ENCODE peak calls at places on chromosomes 5 and 9, in nine cellular contexts. B is stomach; R is DND-41; W is CD8-positive, alpha-beta memory T cell; E is mammary epithelial cell; Z is right cardiac atrium; A is CD8-positive, alpha-beta T cell; S is esophagus squamous epithelium; P is heart right ventricle. Q is an unnamed sample. For H3K9me3 and H3K4me1, the result is how much of the 10 kb centered on the place peaks cover.

GRCh38 chr5:155616779-155617392 is 603.3 kb downstream of the KIF4B start:
- DNase-seq in B (peak), R (peak), W (peak), E (peak), Z (peak), A (peak), S (no peak), P (peak), Q (peak)

GRCh38 chr5:17340816-17341215 is 123.4 kb downstream of the BASP1 start:
- DNase-seq in B (no peak), R (no peak), W (no peak), E (no peak), Z (no peak), A (no peak), S (no peak), P (no peak), Q (no peak)

GRCh38 chr9:37337301-37337905 is 85.1 kb upstream of the GRHPR start:
- DNase-seq in B (no peak), R (no peak), W (no peak), E (no peak), Z (no peak), A (no peak), S (no peak), P (no peak), Q (peak)

GRCh38 chr5:142421158-142421617 is 96.4 kb upstream of the SPRY4 start:
- DNase-seq in B (no peak), R (no peak), W (no peak), E (no peak), Z (no peak), A (no peak), S (no peak), P (no peak), Q (peak)

GRCh38 chr5:115785395-115786009 is 31.0 kb downstream of the CDO1 start:
- DNase-seq in B (no peak), R (no peak), W (no peak), E (no peak), Z (no peak), A (no peak), S (no peak), P (no peak), Q (no peak)

GRCh38 chr5:78763659-78764189 is 115.2 kb upstream of the LHFPL2 start:
- DNase-seq in B (no peak), R (no peak), W (no peak), E (no peak), Z (no peak), A (no peak), S (no peak), P (no peak), Q (no peak)

GRCh38 chr9:74444389-74444788 is 52.7 kb upstream of the RORB start:
- DNase-seq in B (no peak), R (no peak), W (no peak), E (no peak), Z (no peak), A (no peak), S (no peak), P (peak), Q (no peak)

GRCh38 chr5:139574641-139575312 is 13.6 kb downstream of the UBE2D2 start:
- DNase-seq in B (no peak), R (peak), W (peak), E (no peak), Z (no peak), A (peak), S (no peak), P (no peak), Q (peak)

GRCh38 chr9:68416891-68417570 is 60.6 kb downstream of the PGM5 start:
- DNase-seq in B (no peak), R (peak), W (no peak), E (peak), Z (no peak), A (no peak), S (no peak), P (no peak), Q (peak)

GRCh38 chr5:151125421-151125820 is 32.2 kb downstream of the ANXA6 start:
- DNase-seq in B (no peak), R (no peak), W (peak), E (no peak), Z (no peak), A (no peak), S (no peak), P (no peak), Q (no peak)

GRCh38 chr5:151923865-151924264 is 786 bp downstream of the GLRA1 start:
- DNase-seq in B (no peak), R (no peak), W (no peak), E (peak), Z (no peak), A (no peak), S (no peak), P (no peak), Q (no peak)

GRCh38 chr5:123813937-123814624 is 302.1 kb downstream of the CSNK1G3 start:
- DNase-seq in B (no peak), R (no peak), W (no peak), E (peak), Z (no peak), A (no peak), S (no peak), P (no peak), Q (peak)

DNA sequence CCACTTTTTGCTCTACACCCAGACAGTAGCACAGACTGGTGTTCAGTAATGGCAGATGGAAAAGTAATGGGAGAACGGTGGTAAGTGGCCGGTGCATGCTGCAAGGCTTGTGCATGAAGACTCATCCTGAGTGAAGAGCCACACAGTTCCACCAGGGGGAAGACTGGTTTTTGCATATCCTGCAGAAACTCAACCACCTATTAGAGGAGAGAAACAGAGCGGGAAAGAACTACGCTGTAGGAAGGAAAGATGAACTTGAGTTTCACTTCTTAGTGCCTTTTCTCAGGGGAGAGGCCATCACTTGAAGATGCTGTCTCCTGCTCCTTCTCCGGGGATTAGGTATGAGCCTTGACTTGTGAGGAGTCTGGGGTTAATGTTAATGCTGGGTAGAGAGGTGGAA is 9.4 kb upstream of the PRSS3 start:
- DNase-seq in B (no peak), R (no peak), W (no peak), E (no peak), Z (no peak), A (no peak), S (no peak), P (no peak), Q (no peak)
- H3K9me3 ChIP-seq in B (under half), R (under half), W (under half), E (under half), Z (under half), A (under half), S (under half), P (under half), Q (under half)

DNA sequence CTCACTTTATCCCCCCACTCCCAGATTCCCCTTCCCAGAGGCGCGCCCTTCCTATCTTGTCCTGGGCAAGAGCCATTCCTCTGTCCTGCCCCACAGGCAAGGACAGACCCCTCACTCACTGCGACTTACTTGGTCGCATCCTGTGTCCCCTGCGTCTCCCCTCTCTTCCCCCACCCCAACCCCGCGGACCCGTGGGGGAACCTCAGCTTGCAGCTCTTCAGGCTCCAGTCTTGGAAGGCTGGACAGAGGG is 542 bp downstream of the GGTA1 start:
- DNase-seq in B (no peak), R (no peak), W (no peak), E (no peak), Z (no peak), A (no peak), S (no peak), P (no peak), Q (no peak)
- H3K4me1 ChIP-seq in B (under half), R (under half), W (under half), E (under half), Z (under half), A (under half), S (under half), P (under half), Q (under half)

GRCh38 chr9:7316967-7317366 is 482.6 kb downstream of the DMAC1 start:
- DNase-seq in B (no peak), R (no peak), W (no peak), E (no peak), Z (no peak), A (no peak), S (no peak), P (no peak), Q (no peak)
- H3K27ac ChIP-seq in B (no peak), R (no peak), W (no peak), E (no peak), Z (no peak), A (no peak), S (no peak), P (peak), Q (no peak)

GRCh38 chr9:10873999-10874398 is 261.2 kb upstream of the PTPRD start:
- DNase-seq in B (no peak), R (no peak), W (no peak), E (no peak), Z (no peak), A (no peak), S (no peak), P (no peak), Q (no peak)
- H3K9me3 ChIP-seq in B (under half), R (under half), W (under half), E (under half), Z (under half), A (under half), S (under half), P (under half), Q (under half)

DNA sequence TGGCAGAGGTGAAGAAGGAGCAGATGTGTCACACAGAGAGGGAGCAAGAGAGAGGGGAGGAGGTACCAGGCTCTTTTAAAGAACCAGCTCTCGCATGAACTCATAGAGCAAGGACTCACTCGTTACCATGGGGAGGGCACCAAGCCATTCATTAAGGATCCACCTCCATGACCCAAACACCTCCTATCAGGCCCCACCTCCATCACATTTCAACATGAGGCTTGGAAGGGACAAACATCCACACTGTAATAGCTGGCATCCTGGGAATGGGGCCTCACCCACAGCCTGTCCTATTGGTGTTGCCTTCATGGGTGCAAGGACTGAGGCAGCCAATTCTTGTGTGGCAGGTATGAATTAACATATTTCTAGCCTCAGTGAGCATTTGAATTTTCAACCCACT is 11.6 kb upstream of the TNFAIP8 start:
- DNase-seq in B (no peak), R (no peak), W (no peak), E (no peak), Z (no peak), A (no peak), S (no peak), P (no peak), Q (no peak)
- H3K4me1 ChIP-seq in B (half or more), R (under half), W (half or more), E (under half), Z (under half), A (half or more), S (under half), P (under half), Q (under half)

GRCh38 chr9:125654121-125654520 is 52.9 kb downstream of the MAPKAP1 start:
- DNase-seq in B (no peak), R (no peak), W (no peak), E (no peak), Z (no peak), A (no peak), S (no peak), P (no peak), Q (no peak)

GRCh38 chr9:125651907-125652306 is 55.1 kb downstream of the MAPKAP1 start:
- DNase-seq in B (no peak), R (no peak), W (no peak), E (no peak), Z (no peak), A (no peak), S (no peak), P (no peak), Q (no peak)

GRCh38 chr9:125655691-125656410 is 51.2 kb downstream of the MAPKAP1 start:
- DNase-seq in B (no peak), R (no peak), W (no peak), E (no peak), Z (no peak), A (no peak), S (no peak), P (no peak), Q (no peak)

GRCh38 chr9:125652771-125653170 is 54.2 kb downstream of the MAPKAP1 start:
- DNase-seq in B (no peak), R (no peak), W (no peak), E (no peak), Z (no peak), A (no peak), S (no peak), P (no peak), Q (no peak)

GRCh38 chr9:125655074-125655633 is 51.9 kb downstream of the MAPKAP1 start:
- DNase-seq in B (no peak), R (no peak), W (no peak), E (no peak), Z (no peak), A (no peak), S (no peak), P (no peak), Q (no peak)
- H3K27ac ChIP-seq in B (no peak), R (no peak), W (no peak), E (no peak), Z (no peak), A (no peak), S (no peak), P (no peak), Q (no peak)

DNA sequence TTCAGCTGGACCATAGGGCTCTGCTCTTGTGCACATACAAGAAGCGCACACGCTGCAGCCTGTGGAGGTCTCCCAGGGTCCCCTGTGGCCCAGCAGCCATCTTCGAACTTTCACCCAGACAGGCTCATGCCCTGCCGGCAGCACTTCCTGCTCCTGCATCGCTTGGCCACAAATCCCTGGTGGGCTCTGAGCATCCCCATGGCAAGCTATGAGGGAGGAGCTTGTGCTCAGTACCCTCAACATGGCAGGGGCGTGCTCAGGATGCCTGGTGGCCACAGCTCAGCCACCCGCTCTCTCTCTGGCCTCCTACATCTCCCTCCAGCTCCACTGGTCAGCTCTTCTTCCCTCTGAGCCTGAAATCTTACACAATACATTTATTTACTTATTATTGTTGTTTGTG is 63.7 kb downstream of the IRX2 start:
- DNase-seq in B (no peak), R (peak), W (no peak), E (no peak), Z (no peak), A (no peak), S (no peak), P (no peak), Q (no peak)
- H3K9me3 ChIP-seq in B (under half), R (under half), W (under half), E (under half), Z (under half), A (under half), S (under half), P (under half), Q (under half)

DNA sequence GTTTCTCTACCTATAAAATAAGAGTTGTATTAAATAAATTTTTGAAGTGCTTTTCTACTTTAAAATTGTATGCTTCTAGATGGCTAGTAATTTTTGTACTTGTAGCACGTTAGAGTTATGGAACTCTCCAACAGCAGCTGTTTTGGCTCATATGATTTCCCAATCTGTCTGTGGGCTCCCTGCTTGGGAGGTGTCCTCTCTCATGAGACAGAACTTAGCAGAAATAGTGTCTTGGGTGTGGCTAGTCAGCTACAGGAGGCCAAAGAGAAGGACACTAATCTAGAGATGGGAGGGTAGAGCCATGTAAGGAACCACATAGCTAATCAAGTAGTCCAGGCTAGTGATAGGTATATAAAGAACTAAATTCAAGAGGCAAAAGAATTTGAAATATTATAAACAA is 78.4 kb upstream of the DAB2 start:
- DNase-seq in B (peak), R (no peak), W (no peak), E (no peak), Z (no peak), A (no peak), S (no peak), P (no peak), Q (no peak)
- H3K4me1 ChIP-seq in B (under half), R (under half), W (under half), E (under half), Z (under half), A (under half), S (under half), P (under half), Q (under half)

Q was measured in small intestine.